ENCODE peak calls at places on chromosomes 4 and X, in nine cellular contexts. Y, O, L, S, P, K, W, V and R are unnamed samples.

GRCh38 chr4:121073672-121074386 is 1.5 kb upstream of the NDNF start:
- DNase-seq in S (no peak), Y (no peak), O (no peak), V (no peak), P (no peak), K (no peak), W (no peak), L (no peak), R (no peak)

GRCh38 chr4:56906534-56906933 is 1.2 kb upstream of the REST start:
- DNase-seq in Y (no peak), W (no peak), V (no peak), K (no peak), L (no peak), O (no peak), P (no peak), S (no peak), R (peak)

GRCh38 chr4:38562751-38563198 is 101.2 kb upstream of the KLF3 start:
- DNase-seq in K (no peak), W (peak), L (no peak), V (no peak), O (no peak), Y (no peak), P (no peak), S (peak), R (no peak)

GRCh38 chr4:106909776-106910175 is 126.3 kb downstream of the DKK2 start:
- DNase-seq in S (no peak), L (no peak), O (no peak), K (no peak), P (no peak), V (no peak), Y (no peak), W (no peak), R (no peak)

GRCh38 chr4:38949416-38950051 is 81.9 kb downstream of the FAM114A1 start:
- DNase-seq in S (no peak), O (no peak), K (no peak), Y (no peak), L (no peak), W (no peak), P (no peak), V (no peak), R (no peak)

GRCh38 chrX:7515681-7516413 is 327.1 kb upstream of the VCX start:
- DNase-seq in Y (no peak), K (no peak), V (no peak), L (no peak), W (no peak), O (no peak), S (no peak), P (no peak), R (no peak)

GRCh38 chr4:41160010-41160789 is 54.1 kb downstream of the APBB2 start:
- DNase-seq in P (no peak), S (no peak), K (no peak), Y (no peak), W (peak), L (peak), V (no peak), O (no peak), R (no peak)

GRCh38 chrX:9204560-9204959 is 170.6 kb upstream of the FAM9B start:
- DNase-seq in K (no peak), W (no peak), O (no peak), S (no peak), Y (no peak), P (no peak), V (no peak), L (no peak), R (no peak)

GRCh38 chr4:115969756-115970155 is 856.3 kb upstream of the NDST4 start:
- DNase-seq in S (no peak), K (no peak), P (no peak), V (no peak), O (no peak), L (no peak), W (no peak), Y (no peak), R (no peak)

GRCh38 chr4:181684310-181684709 is 558.9 kb upstream of the TENM3 start:
- DNase-seq in L (no peak), P (no peak), W (no peak), V (no peak), O (no peak), K (no peak), Y (no peak), S (no peak), R (no peak)

GRCh38 chrX:68498044-68498507 is 775 bp upstream of the YIPF6 start:
- DNase-seq in V (no peak), K (no peak), S (no peak), Y (no peak), W (no peak), O (no peak), P (no peak), L (no peak), R (peak)

GRCh38 chr4:62457356-62457755 is 1257.2 kb downstream of the ADGRL3 start:
- DNase-seq in S (no peak), W (no peak), V (no peak), L (no peak), O (no peak), Y (no peak), P (no peak), K (no peak), R (no peak)

GRCh38 chr4:184674011-184674410 is 24.5 kb downstream of the PRIMPOL start:
- DNase-seq in W (no peak), O (no peak), L (no peak), K (no peak), Y (no peak), P (no peak), V (no peak), S (no peak), R (no peak)

GRCh38 chrX:44596277-44596676 is 53.6 kb upstream of the FUNDC1 start:
- DNase-seq in L (no peak), O (no peak), P (no peak), S (no peak), W (no peak), Y (no peak), V (no peak), K (no peak), R (no peak)

GRCh38 chrX:18394477-18394876 is 30.9 kb upstream of the CDKL5 start:
- DNase-seq in K (no peak), S (no peak), P (no peak), W (no peak), L (no peak), O (no peak), V (no peak), Y (no peak), R (no peak)

GRCh38 chrX:39753296-39753996 is 344.3 kb downstream of the BCOR start:
- DNase-seq in L (no peak), O (no peak), K (peak), W (no peak), Y (peak), V (no peak), P (peak), S (no peak), R (peak)

GRCh38 chr4:7286170-7286569 is 93.8 kb downstream of the SORCS2 start:
- DNase-seq in Y (no peak), W (peak), V (no peak), K (no peak), S (no peak), O (no peak), L (no peak), P (no peak), R (no peak)

GRCh38 chr4:33160126-33160525 is 2440.0 kb downstream of the PCDH7 start:
- DNase-seq in L (no peak), O (no peak), W (no peak), P (no peak), V (no peak), K (no peak), S (peak), Y (no peak), R (no peak)

GRCh38 chr4:16140520-16141249 is 56.9 kb upstream of the PROM1 start:
- DNase-seq in O (no peak), P (peak), W (no peak), L (peak), V (no peak), K (peak), Y (no peak), S (no peak), R (no peak)

GRCh38 chr4:185716008-185716976 is 95.7 kb downstream of the SORBS2 start:
- DNase-seq in Y (no peak), W (no peak), S (no peak), K (no peak), O (no peak), P (peak), V (no peak), L (no peak), R (no peak)

GRCh38 chrX:38806054-38806389 is 4.8 kb downstream of the MID1IP1 start:
- DNase-seq in L (no peak), K (no peak), S (no peak), W (no peak), P (no peak), O (no peak), V (peak), Y (peak), R (peak)

GRCh38 chr4:52743444-52744019 is 7.7 kb downstream of the ERVMER34-1 start:
- DNase-seq in W (no peak), L (no peak), O (no peak), Y (no peak), S (no peak), V (no peak), P (no peak), K (no peak), R (no peak)

GRCh38 chr4:86818211-86818610 is 31.0 kb downstream of the SLC10A6 start:
- DNase-seq in V (no peak), L (no peak), K (no peak), W (no peak), O (no peak), S (no peak), Y (no peak), P (no peak), R (no peak)

GRCh38 chr4:139655116-139655515 is 10.5 kb upstream of the MGST2 start:
- DNase-seq in P (no peak), Y (no peak), L (no peak), V (no peak), S (no peak), W (no peak), K (no peak), O (no peak), R (peak)

GRCh38 chr4:20046179-20046578 is 205.5 kb upstream of the SLIT2 start:
- DNase-seq in P (no peak), V (no peak), Y (no peak), K (no peak), O (no peak), S (no peak), L (no peak), W (no peak), R (no peak)

GRCh38 chr4:124203613-124204284 is 508.8 kb downstream of the ANKRD50 start:
- DNase-seq in K (no peak), Y (no peak), P (no peak), S (no peak), V (no peak), W (no peak), O (no peak), L (no peak), R (no peak)

GRCh38 chr4:147371661-147372060 is 109.2 kb upstream of the EDNRA start:
- DNase-seq in V (no peak), O (no peak), S (no peak), Y (no peak), L (no peak), P (no peak), K (no peak), W (no peak), R (no peak)

GRCh38 chr4:158209825-158210807 is at the start of gene TMEM144:
- DNase-seq in W (peak), V (peak), S (peak), K (peak), P (peak), O (peak), Y (peak), L (peak), R (peak)
- TF ChIP-seq POLR2A in W (peak), V (peak), S (no peak), K (no peak), P (peak), O (no peak), Y (peak), L (no peak), R (peak)

DNA sequence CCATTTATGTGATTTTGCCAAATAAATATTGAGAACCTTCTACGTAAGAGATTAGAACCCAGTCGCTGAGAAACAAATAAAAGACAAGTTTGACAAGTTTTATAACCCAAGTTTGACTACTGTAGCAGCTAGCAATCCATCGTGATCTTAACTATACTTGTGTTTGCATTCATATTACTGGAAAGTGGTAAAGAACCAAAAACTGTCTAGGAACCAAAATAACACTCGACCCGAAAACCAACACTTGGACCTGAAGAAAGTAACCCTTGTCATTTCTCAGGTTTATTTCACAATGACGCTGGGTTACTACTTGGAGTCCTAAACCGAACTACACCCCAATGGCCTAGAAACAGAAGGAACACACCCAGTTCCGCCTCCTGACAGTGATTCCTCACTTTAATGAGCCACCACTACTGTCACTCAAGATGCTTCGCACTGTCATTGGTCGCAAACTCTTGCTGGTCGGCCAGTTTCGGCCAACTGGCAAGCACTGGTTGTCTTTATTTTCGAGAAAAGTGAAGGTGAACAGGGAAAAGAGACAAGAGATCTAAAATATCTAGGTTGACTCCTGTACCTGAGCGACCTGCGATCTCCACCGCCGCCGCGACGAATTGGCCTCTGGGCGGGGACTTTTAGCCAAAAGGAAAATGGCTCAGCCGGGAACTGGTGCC is 496 bp downstream of the FBXO8 start:
- DNase-seq in O (peak), V (peak), K (peak), S (peak), L (peak), W (peak), Y (peak), P (peak), R (peak)
- TF ChIP-seq POLR2A in O (no peak), V (no peak), K (no peak), S (no peak), L (no peak), W (no peak), Y (no peak), P (no peak), R (no peak)

GRCh38 chrX:101657495-101657894 is 2.2 kb downstream of the ARMCX2 start:
- DNase-seq in P (no peak), W (no peak), O (no peak), K (no peak), V (no peak), L (no peak), Y (no peak), S (no peak), R (no peak)

GRCh38 chrX:101658661-101659477 is 781 bp downstream of the ARMCX2 start:
- DNase-seq in O (peak), S (peak), V (peak), W (peak), L (peak), Y (peak), K (peak), P (peak), R (peak)

GRCh38 chrX:101655540-101655939 is 4.1 kb downstream of the ARMCX2 start:
- DNase-seq in O (no peak), V (no peak), W (no peak), P (no peak), K (no peak), Y (no peak), L (no peak), S (no peak), R (no peak)

GRCh38 chrX:101656817-101657216 is 2.8 kb downstream of the ARMCX2 start:
- DNase-seq in L (no peak), W (no peak), S (no peak), O (no peak), P (no peak), Y (no peak), V (no peak), K (no peak), R (no peak)

DNA sequence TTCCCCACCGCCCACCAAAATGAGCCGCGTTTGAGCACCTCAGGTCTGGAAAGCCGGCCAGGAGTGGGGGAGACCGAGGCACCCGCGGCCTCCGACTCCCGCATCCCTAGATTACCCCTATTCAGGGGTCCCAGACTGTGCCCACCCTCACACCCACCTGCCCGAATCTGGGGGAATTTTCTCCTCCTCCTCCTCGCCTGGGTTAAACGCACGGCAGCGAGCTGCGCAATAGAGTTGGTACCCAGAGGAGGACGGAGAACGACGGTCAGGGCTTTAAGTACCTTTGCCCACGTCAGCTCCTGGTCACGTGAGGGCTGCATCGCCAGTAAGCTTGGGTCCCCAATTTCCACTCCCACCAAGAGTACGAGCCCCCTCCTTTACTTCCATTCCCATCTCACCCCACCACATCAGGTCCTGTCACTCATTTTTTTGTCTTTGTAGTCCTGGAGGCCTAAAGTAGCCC is at the start of gene ARMCX2:
- DNase-seq in O (no peak), L (peak), Y (no peak), S (no peak), K (peak), P (peak), W (peak), V (peak), R (no peak)
- TF ChIP-seq POLR2A in O (no peak), L (peak), Y (no peak), S (no peak), K (no peak), P (peak), W (peak), V (peak), R (no peak)

GRCh38 chrX:153794018-153794896 is at the start of the genes IDH3G and SSR4:
- DNase-seq in Y (peak), L (peak), K (peak), W (peak), S (peak), O (peak), P (peak), V (peak), R (peak)
- TF ChIP-seq POLR2A in Y (peak), L (peak), K (no peak), W (peak), S (no peak), O (no peak), P (peak), V (peak), R (peak)

DNA sequence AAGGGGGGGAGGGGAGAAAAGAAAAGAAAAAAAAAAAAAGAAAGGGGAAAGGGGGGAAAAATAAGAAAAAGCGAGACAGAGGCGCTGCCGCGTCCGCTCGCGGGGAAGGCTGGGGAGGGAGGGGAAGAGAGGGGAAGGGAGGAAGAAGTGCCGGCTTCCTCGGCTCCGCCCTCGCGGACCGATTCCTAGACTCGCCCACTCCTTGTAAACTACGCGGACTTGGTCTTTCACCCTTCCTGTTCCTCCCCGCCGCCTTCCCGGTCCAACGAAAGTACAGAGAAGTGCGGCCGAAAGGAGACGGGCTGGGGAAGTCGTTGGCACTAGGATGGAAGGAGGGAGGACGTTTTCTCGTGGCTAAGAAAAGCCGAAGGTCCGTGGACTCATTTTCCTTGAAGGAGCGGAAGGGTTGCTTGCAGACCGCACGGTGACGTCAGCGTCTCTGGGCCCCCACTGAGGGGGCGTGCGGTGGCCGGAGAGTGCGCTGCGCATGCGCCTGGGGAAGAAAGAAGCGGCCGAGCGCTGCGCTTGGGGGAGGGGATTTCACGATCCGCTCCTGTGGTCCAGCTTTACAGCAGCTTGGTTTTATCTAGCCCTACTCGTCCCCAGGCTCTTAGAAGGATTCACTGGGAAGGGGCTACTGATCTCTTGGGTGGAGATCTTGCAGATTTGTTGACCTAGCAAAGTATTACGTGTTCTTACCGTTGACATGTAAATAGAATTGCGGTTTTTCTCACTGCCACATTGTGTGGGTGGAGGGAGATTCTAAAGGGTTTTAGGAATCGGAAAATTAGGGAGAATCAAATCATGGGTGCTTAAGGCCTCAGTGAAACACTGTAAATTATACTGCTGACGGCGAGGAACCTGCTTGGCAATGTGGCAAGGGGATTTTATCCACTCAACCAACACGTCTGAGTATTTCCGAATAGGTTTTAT is at the start of gene CCNI:
- DNase-seq in P (peak), O (peak), Y (peak), V (peak), L (peak), K (peak), W (peak), S (peak), R (peak)
- TF ChIP-seq POLR2A in P (peak), O (no peak), Y (peak), V (peak), L (peak), K (no peak), W (peak), S (no peak), R (peak)

GRCh38 chr4:102871772-102872171 is 3.0 kb downstream of the CISD2 start:
- DNase-seq in S (no peak), P (no peak), K (no peak), W (no peak), Y (peak), V (no peak), L (no peak), O (no peak), R (peak)

GRCh38 chr4:102867278-102868152 is 1.3 kb upstream of the CISD2 start:
- DNase-seq in V (no peak), O (no peak), K (no peak), L (no peak), S (no peak), P (no peak), W (no peak), Y (peak), R (peak)

GRCh38 chr4:102869569-102870227 is 906 bp downstream of the CISD2 start:
- DNase-seq in S (no peak), Y (peak), P (no peak), W (no peak), L (no peak), O (no peak), V (no peak), K (no peak), R (no peak)

GRCh38 chr4:102868782-102869568 is at the start of gene CISD2:
- DNase-seq in V (peak), Y (peak), L (peak), O (peak), S (peak), W (peak), K (peak), P (peak), R (peak)

GRCh38 chr4:102868153-102868781 is 525 bp upstream of the CISD2 start:
- DNase-seq in K (no peak), O (no peak), W (peak), Y (no peak), V (peak), P (peak), S (peak), L (no peak), R (no peak)
- TF ChIP-seq POLR2A in K (no peak), O (no peak), W (no peak), Y (peak), V (no peak), P (no peak), S (no peak), L (no peak), R (no peak)